ENCODE peak calls at places on chromosomes 2 and 18, in five cellular contexts. B, H, T, R and F are unnamed samples.

GRCh38 chr2:191115801-191116200 is 35.0 kb downstream of the STAT4 start:
- DNase-seq in T (no peak), R (no peak), B (no peak), H (no peak), F (no peak)

GRCh38 chr18:25826823-25827617 is 263.4 kb downstream of the SS18 start:
- DNase-seq in H (no peak), R (no peak), T (no peak), B (no peak), F (no peak)

GRCh38 chr2:29936005-29936404 is 14.6 kb upstream of the ALK start:
- DNase-seq in R (no peak), B (no peak), T (no peak), H (no peak), F (no peak)

GRCh38 chr2:20419007-20419576 is 27.8 kb upstream of the RHOB start:
- DNase-seq in R (no peak), H (peak), T (no peak), B (no peak), F (no peak)

GRCh38 chr2:232586943-232587342 is 36.5 kb downstream of the EIF4E2 start:
- DNase-seq in R (no peak), H (no peak), T (no peak), B (no peak), F (no peak)

GRCh38 chr18:11031966-11032365 is 117.4 kb downstream of the PIEZO2 start:
- DNase-seq in B (no peak), R (no peak), H (no peak), T (no peak), F (no peak)

GRCh38 chr18:478679-479078 is 21.8 kb downstream of the COLEC12 start:
- DNase-seq in T (no peak), R (no peak), H (no peak), B (no peak), F (no peak)

GRCh38 chr2:239472220-239472775 is 71.5 kb upstream of the HDAC4 start:
- DNase-seq in R (no peak), H (peak), T (no peak), B (no peak), F (no peak)

GRCh38 chr2:231597014-231597611 is 4.4 kb downstream of the TEX44 start:
- DNase-seq in R (peak), T (no peak), H (peak), B (peak), F (no peak)

GRCh38 chr2:15939854-15940660 is at the start of gene MYCN:
- DNase-seq in H (no peak), T (peak), R (peak), B (peak), F (peak)

GRCh38 chr2:172082944-172083718 is 2.2 kb upstream of the DLX1 start:
- DNase-seq in H (no peak), B (no peak), T (no peak), R (no peak), F (no peak)

GRCh38 chr2:150292192-150292591 is 195.3 kb downstream of the RND3 start:
- DNase-seq in H (no peak), T (no peak), B (no peak), R (no peak), F (no peak)

GRCh38 chr2:74328074-74328473 is 15.1 kb downstream of the SLC4A5 start:
- DNase-seq in R (no peak), B (no peak), H (no peak), T (no peak), F (no peak)

GRCh38 chr2:16973586-16974274 is 308.1 kb upstream of the CYRIA start:
- DNase-seq in T (no peak), B (no peak), R (no peak), H (no peak), F (no peak)

GRCh38 chr18:80022613-80023012 is 11.6 kb upstream of the RBFA start:
- DNase-seq in T (peak), B (no peak), R (no peak), H (no peak), F (no peak)

GRCh38 chr2:72886505-72887031 is 640 bp upstream of the SPR start:
- DNase-seq in R (no peak), H (no peak), B (no peak), T (peak), F (no peak)

GRCh38 chr18:48455555-48456478 is 46.6 kb upstream of the ZBTB7C start:
- DNase-seq in R (no peak), T (peak), H (no peak), B (no peak), F (peak)